ENCODE peak calls at places on chromosomes 2 and 18, in six cellular contexts. S, N, E, L, D and J are unnamed samples.

GRCh38 chr18:3715223-3716080 is 265.5 kb downstream of the TGIF1 start:
- DNase-seq in S (no peak), N (no peak), E (no peak), L (no peak), D (no peak), J (no peak)

GRCh38 chr2:62527478-62528210 is 21.6 kb upstream of the TMEM17 start:
- DNase-seq in S (no peak), N (no peak), E (no peak), L (no peak), D (no peak), J (no peak)

GRCh38 chr2:96116424-96116878 is at the start of gene ADRA2B:
- DNase-seq in S (peak), N (no peak), E (peak), L (peak), D (no peak), J (peak)

GRCh38 chr2:217527586-217528202 is 475.1 kb downstream of the TNS1 start:
- DNase-seq in S (no peak), N (no peak), E (no peak), L (peak), D (no peak), J (no peak)

GRCh38 chr2:200993097-200993496 is 29.6 kb upstream of the ORC2 start:
- DNase-seq in S (no peak), N (no peak), E (no peak), L (no peak), D (peak), J (no peak)

GRCh38 chr2:7835693-7836680 is 845.9 kb upstream of the ID2 start:
- DNase-seq in S (no peak), N (no peak), E (no peak), L (no peak), D (no peak), J (no peak)

GRCh38 chr18:42807852-42808251 is 307.6 kb downstream of the RIT2 start:
- DNase-seq in S (no peak), N (no peak), E (no peak), L (no peak), D (no peak), J (no peak)

GRCh38 chr2:219628986-219629901 is 1.8 kb downstream of the SLC4A3 start:
- DNase-seq in S (no peak), N (no peak), E (no peak), L (no peak), D (no peak), J (no peak)

GRCh38 chr2:112582314-112582746 is 2.1 kb upstream of the CHCHD5 start:
- DNase-seq in S (no peak), N (peak), E (peak), L (peak), D (peak), J (no peak)

GRCh38 chr2:6011871-6012380 is 319.7 kb downstream of the SOX11 start:
- DNase-seq in S (no peak), N (no peak), E (peak), L (no peak), D (no peak), J (no peak)

GRCh38 chr2:7288484-7288883 is 371.3 kb downstream of the RNF144A start:
- DNase-seq in S (no peak), N (no peak), E (no peak), L (no peak), D (no peak), J (no peak)

GRCh38 chr18:79611040-79611681 is 68.4 kb upstream of the CTDP1 start:
- DNase-seq in S (no peak), N (peak), E (peak), L (peak), D (peak), J (no peak)

GRCh38 chr2:201779996-201780673 is 598 bp downstream of the ALS2 start:
- DNase-seq in S (no peak), N (no peak), E (no peak), L (no peak), D (peak), J (peak)

GRCh38 chr18:2932247-2933181 is 80.4 kb downstream of the LPIN2 start:
- DNase-seq in S (no peak), N (peak), E (peak), L (peak), D (peak), J (no peak)

GRCh38 chr18:1392865-1393734 is 488.4 kb downstream of the ADCYAP1 start:
- DNase-seq in S (no peak), N (no peak), E (no peak), L (no peak), D (no peak), J (no peak)